ENCODE peak calls at places on chromosomes 1 and 21, in four cellular contexts. G is breast epithelium, V is lower leg skin, D is uterus. N is an unnamed sample.

GRCh38 chr1:25505706-25506385 is 37.6 kb upstream of the LDLRAP1 start:
- DNase-seq in G (no peak), V (no peak), D (no peak), N (no peak)

GRCh38 chr1:21586222-21586621 is 77.0 kb downstream of the ALPL start:
- DNase-seq in G (no peak), V (no peak), D (no peak), N (no peak)

GRCh38 chr1:234848972-234849641 is 239.1 kb upstream of the IRF2BP2 start:
- DNase-seq in G (no peak), V (no peak), D (no peak), N (peak; percentile 74)

GRCh38 chr1:28313710-28314510 is 14.9 kb upstream of the MED18 start:
- DNase-seq in G (peak; percentile 74), V (no peak), D (peak; percentile 35), N (peak; percentile 78)

GRCh38 chr1:109776206-109776835 is 12.6 kb upstream of the EPS8L3 start:
- DNase-seq in G (peak; percentile 42), V (no peak), D (peak; percentile 21), N (no peak)

GRCh38 chr1:77051406-77051805 is 167.8 kb downstream of the PIGK start:
- DNase-seq in G (no peak), V (no peak), D (no peak), N (no peak)

GRCh38 chr1:20616468-20617156 is 16.6 kb upstream of the PINK1 start:
- DNase-seq in G (no peak), V (no peak), D (no peak), N (no peak)

GRCh38 chr21:41901099-41901498 is 22.0 kb upstream of the PRDM15 start:
- DNase-seq in G (no peak), V (no peak), D (no peak), N (no peak)

GRCh38 chr1:10555635-10556429 is 81.1 kb downstream of the PEX14 start:
- DNase-seq in G (no peak), V (no peak), D (no peak), N (peak; percentile 14)

GRCh38 chr1:7068552-7068951 is 283.3 kb downstream of the CAMTA1 start:
- DNase-seq in G (no peak), V (no peak), D (no peak), N (no peak)

GRCh38 chr1:39204441-39205081 is at the start of gene MACF1:
- DNase-seq in G (no peak), V (peak; percentile 50), D (peak; percentile 90), N (peak; percentile 74)

GRCh38 chr1:72601035-72601674 is 318.8 kb upstream of the NEGR1 start:
- DNase-seq in G (no peak), V (no peak), D (no peak), N (no peak)

DNA sequence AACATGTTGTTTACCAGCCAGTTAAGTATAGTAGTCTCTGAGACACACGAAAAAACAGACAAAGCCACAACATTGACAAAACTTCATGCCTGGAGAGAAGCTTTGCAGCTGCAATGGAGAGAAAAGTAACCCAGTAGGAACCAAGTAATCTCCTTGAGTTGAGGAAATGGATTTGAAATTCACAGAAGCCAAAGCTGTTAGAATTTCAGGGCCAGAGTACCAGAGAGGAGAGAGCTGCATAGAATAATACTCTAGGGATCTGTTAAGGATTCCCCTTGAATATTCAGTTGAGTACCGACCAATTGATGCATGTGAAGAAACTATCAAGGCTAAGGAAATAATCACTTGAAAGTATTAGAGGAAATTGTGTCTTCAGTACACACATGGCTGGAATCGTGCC is 323.9 kb upstream of the NEGR1 start:
- DNase-seq in G (no peak), V (no peak), D (no peak), N (no peak)
- TF ChIP-seq CTCF in G (no peak), V (no peak), D (no peak), N (no peak)

DNA sequence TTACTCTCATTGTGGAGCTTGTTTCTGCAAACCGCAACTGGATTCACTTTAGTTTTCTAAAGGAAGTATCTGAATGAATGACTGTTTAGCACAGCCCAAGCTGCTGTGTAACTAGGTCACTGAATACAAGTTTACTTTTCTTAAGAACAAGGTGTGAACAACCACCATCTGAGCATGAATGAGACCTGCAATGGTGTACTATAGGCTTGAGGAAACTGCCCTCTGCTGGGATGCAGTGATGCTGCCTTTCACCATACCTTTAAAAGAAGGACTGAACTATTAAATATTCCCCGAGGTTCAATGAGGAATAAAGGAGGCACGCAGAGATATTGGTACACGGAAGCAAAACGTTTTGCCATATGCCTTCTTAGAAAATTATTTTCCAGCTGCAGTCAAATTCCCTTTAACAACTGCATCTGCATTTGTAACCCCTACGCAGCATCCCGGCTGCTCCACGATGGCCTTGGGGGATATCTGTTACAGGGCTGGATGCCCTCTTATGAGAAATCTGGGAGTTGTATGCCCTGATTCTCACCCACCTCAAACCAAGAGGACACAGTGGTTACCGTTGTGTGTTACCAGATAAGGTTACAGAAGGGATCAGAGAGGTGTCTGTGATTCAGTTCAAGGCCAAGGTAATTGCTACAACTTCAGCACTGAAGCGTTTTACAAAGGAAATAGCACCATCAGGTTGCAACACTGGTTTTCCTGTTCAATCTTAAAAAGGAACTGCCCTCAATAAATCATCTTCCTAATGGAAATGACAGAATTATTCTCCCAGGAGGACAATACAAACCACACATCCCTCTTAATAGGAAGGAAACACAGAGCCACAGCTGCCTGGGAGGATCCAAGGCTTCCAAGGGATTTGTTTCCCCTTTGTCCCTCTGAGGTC is 470.5 kb downstream of the LTN1 start:
- DNase-seq in G (no peak), V (no peak), D (peak; percentile 30), N (peak; percentile 44)
- TF ChIP-seq CTCF in G (no peak), V (no peak), D (peak; percentile 36), N (peak; percentile 31)

DNA sequence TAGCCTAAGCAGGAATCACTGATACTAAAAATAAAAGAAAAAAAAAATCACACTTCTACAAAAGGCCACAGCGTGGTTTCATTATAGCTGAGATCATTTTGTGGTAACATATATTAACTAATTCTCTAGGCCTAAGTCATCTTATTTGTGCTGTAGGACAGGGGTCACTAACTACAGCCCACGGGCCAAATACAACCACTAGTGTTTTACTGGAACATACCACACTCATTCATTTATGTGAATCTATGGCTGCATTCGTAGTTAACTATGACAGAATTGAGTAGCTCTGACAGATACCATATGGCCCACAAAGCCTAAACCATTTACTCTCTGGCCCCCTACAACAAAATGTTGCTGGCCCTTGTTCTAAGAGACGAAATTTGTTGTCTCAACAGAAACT is 224.4 kb downstream of the VAV3 start:
- DNase-seq in G (no peak), V (no peak), D (no peak), N (no peak)
- TF ChIP-seq CTCF in G (no peak), V (no peak), D (no peak), N (no peak)

GRCh38 chr1:3402258-3403010 is 52.0 kb upstream of the ARHGEF16 start:
- DNase-seq in G (no peak), V (no peak), D (peak; percentile 24), N (no peak)

GRCh38 chr1:3404801-3405200 is 49.7 kb upstream of the ARHGEF16 start:
- DNase-seq in G (no peak), V (no peak), D (no peak), N (no peak)

GRCh38 chr1:3403011-3403345 is 51.5 kb upstream of the ARHGEF16 start:
- DNase-seq in G (no peak), V (no peak), D (no peak), N (no peak)

GRCh38 chr1:3404301-3404700 is 50.2 kb upstream of the ARHGEF16 start:
- DNase-seq in G (no peak), V (no peak), D (no peak), N (no peak)

DNA sequence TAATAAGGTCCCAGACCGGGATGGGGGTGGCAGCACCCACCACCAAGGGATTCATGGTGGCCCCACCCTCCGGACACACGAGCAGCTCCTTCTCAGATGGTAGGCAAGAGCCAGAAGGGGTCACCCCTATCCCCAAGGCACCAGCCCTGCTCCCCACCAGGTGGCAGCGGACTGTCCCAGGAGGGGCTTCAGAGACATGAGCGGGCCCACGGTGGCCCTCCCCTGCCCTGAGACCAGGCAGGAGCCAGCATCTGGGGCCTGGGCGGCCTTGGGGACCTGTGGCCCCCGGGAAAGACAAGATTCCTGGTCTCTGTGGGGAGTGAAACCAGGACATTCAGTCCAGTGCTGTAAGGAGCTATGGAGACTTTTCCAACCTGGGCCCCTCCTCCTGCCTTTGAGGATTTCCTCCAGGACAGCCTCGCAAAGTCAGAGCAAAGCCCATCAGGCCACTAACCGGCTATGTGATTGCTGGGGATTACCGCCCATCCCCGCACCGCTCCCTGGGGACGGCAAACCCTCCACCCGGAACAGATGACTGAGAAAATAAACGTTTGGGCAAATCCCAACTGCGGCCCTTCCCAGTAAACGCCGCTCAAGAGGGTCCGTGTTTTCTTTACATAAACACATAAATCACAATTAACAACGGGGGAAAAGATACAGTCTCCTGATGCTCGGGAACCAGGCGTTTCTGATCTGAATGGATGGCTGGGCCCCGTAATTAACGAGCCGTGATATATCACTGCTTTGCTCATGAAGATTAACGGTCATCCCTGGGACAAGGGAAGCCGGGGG is 50.9 kb upstream of the ARHGEF16 start:
- DNase-seq in G (no peak), V (no peak), D (no peak), N (no peak)
- TF ChIP-seq CTCF in G (no peak), V (no peak), D (no peak), N (no peak)

GRCh38 chr1:145823565-145824498 is at the start of the genes POLR3C and RNF115:
- DNase-seq in G (peak; percentile 87), V (peak; percentile 88), D (peak; percentile 88), N (peak; percentile 66)
- TF ChIP-seq CTCF in G (no peak), V (no peak), D (no peak), N (no peak)

GRCh38 chr1:34694383-34694782 is 60.5 kb upstream of the GJB5 start:
- DNase-seq in G (no peak), V (no peak), D (no peak), N (no peak)

GRCh38 chr1:34695580-34695979 is 59.3 kb upstream of the GJB5 start:
- DNase-seq in G (no peak), V (no peak), D (no peak), N (no peak)

GRCh38 chr1:34693081-34693480 is 61.8 kb upstream of the GJB5 start:
- DNase-seq in G (no peak), V (no peak), D (no peak), N (no peak)

GRCh38 chr1:34701326-34702129 is 53.3 kb upstream of the GJB5 start:
- DNase-seq in G (no peak), V (no peak), D (no peak), N (no peak)

DNA sequence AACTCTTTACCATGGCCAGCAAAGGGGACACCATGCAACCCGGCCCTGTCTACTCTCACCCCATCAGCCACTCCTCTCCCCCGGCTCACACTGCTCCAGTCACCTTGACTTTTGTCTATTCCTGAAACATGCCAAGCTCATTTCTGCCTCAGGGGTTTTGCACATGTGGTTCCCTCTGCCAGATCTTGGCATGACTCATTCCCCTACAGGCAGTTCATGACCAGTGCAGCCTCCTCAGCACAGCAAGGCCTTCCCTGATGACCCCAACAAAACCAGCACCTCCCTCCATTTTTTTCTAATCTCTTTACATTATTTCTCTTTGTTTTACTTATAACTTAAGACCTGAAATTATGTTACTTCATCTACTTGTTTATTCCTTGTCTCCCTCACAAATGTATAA is 58.6 kb upstream of the GJB5 start:
- DNase-seq in G (no peak), V (no peak), D (no peak), N (peak; percentile 72)
- TF ChIP-seq CTCF in G (no peak), V (no peak), D (no peak), N (peak; percentile 26)

GRCh38 chr1:233042834-233043233 is 92.4 kb downstream of the NTPCR start:
- DNase-seq in G (no peak), V (no peak), D (no peak), N (no peak)
- TF ChIP-seq CTCF in G (no peak), V (no peak), D (no peak), N (no peak)

GRCh38 chr1:247639381-247639981 is 34.1 kb downstream of the OR2G3 start:
- DNase-seq in G (peak; percentile 80), V (peak; percentile 31), D (peak; percentile 67), N (peak; percentile 3)
- TF ChIP-seq CTCF in G (no peak), V (no peak), D (no peak), N (no peak)

GRCh38 chr1:242455052-242455361 is 69.5 kb downstream of the PLD5 start:
- DNase-seq in G (no peak), V (no peak), D (no peak), N (no peak)
- TF ChIP-seq CTCF in G (no peak), V (no peak), D (no peak), N (no peak)

N was measured in bronchial epithelial cell.